ENCODE peak calls at places on chromosome 9, in eight cellular contexts. C is Peyer's patch; T is putamen; I is SK-MEL-5; N is omental fat pad; V is activated CD4-positive, alpha-beta memory T cell treated with anti-CD3 and anti-CD28 coated beads, Interleukin-2, amount 10 ng/mL, durations not matched to agents 7 days and 5 days; E is endothelial cell; Q is gastrocnemius medialis. R is an unnamed sample.

GRCh38 chr9:103183569-103184191 is 188.5 kb downstream of the CYLC2 start:
- DNase-seq in C (no peak), T (no peak), I (no peak), N (no peak), V (no peak), E (no peak), Q (no peak), R (no peak)

GRCh38 chr9:73176450-73176875 is 24.8 kb downstream of the ANXA1 start:
- DNase-seq in C (no peak), T (no peak), I (peak), N (no peak), V (no peak), E (no peak), Q (no peak), R (no peak)

GRCh38 chr9:138111607-138112006 is 234.0 kb downstream of the CACNA1B start:
- DNase-seq in C (peak), T (no peak), I (no peak), N (no peak), V (no peak), E (no peak), Q (no peak), R (no peak)

GRCh38 chr9:112348257-112348992 is 15.0 kb upstream of the PTBP3 start:
- DNase-seq in C (peak), T (peak), I (peak), N (peak), V (peak), E (peak), Q (peak), R (peak)

GRCh38 chr9:114166606-114167572 is 11.6 kb downstream of the COL27A1 start:
- DNase-seq in C (no peak), T (no peak), I (no peak), N (no peak), V (no peak), E (no peak), Q (no peak), R (no peak)

GRCh38 chr9:124342402-124342945 is 72.8 kb downstream of the PSMB7 start:
- DNase-seq in C (no peak), T (no peak), I (no peak), N (no peak), V (no peak), E (no peak), Q (no peak), R (no peak)

GRCh38 chr9:120439147-120439546 is 140.8 kb downstream of the CDK5RAP2 start:
- DNase-seq in C (no peak), T (no peak), I (peak), N (no peak), V (peak), E (peak), Q (no peak), R (no peak)

GRCh38 chr9:86687788-86688187 is 259.5 kb downstream of the GAS1 start:
- DNase-seq in C (no peak), T (no peak), I (peak), N (no peak), V (no peak), E (no peak), Q (no peak), R (no peak)

GRCh38 chr9:86660146-86660545 is 287.2 kb downstream of the GAS1 start:
- DNase-seq in C (no peak), T (no peak), I (no peak), N (no peak), V (no peak), E (no peak), Q (no peak), R (no peak)

GRCh38 chr9:134854541-134854981 is 26.0 kb upstream of the FCN2 start:
- DNase-seq in C (no peak), T (no peak), I (no peak), N (no peak), V (no peak), E (no peak), Q (no peak), R (no peak)

GRCh38 chr9:98522487-98522886 is 186.2 kb downstream of the GABBR2 start:
- DNase-seq in C (no peak), T (no peak), I (peak), N (no peak), V (no peak), E (no peak), Q (no peak), R (no peak)

GRCh38 chr9:79731483-79731882 is 159.7 kb downstream of the TLE4 start:
- DNase-seq in C (no peak), T (peak), I (no peak), N (no peak), V (peak), E (no peak), Q (no peak), R (no peak)

GRCh38 chr9:121708768-121709488 is 57.5 kb downstream of the DAB2IP start:
- DNase-seq in C (no peak), T (no peak), I (peak), N (no peak), V (no peak), E (no peak), Q (no peak), R (no peak)

GRCh38 chr9:86531273-86531672 is 177.1 kb upstream of the TUT7 start:
- DNase-seq in C (no peak), T (no peak), I (no peak), N (no peak), V (no peak), E (no peak), Q (no peak), R (no peak)

GRCh38 chr9:82057805-82058204 is 69.2 kb downstream of the SPATA31D1 start:
- DNase-seq in C (no peak), T (no peak), I (no peak), N (no peak), V (no peak), E (no peak), Q (no peak), R (no peak)

GRCh38 chr9:124190761-124191160 is 67.0 kb upstream of the NEK6 start:
- DNase-seq in C (no peak), T (peak), I (peak), N (no peak), V (no peak), E (no peak), Q (no peak), R (no peak)

R was measured in transverse colon.